ENCODE peak calls at places on chromosomes 3 and 15, in four cellular contexts. U, R, S and Q are unnamed samples.
A peak's percentile ranks its signal among the peaks of the same experiment; 100 is the strongest.

GRCh38 chr15:68328485-68328884 is 50.9 kb downstream of the FEM1B start:
- DNase-seq in S (no peak), U (no peak), R (no peak), Q (no peak)

GRCh38 chr3:189806171-189806951 is 175.2 kb downstream of the TP63 start:
- DNase-seq in S (no peak), U (no peak), R (no peak), Q (no peak)

GRCh38 chr15:75177360-75178071 is 24.2 kb upstream of the C15orf39 start:
- DNase-seq in R (no peak), S (no peak), U (no peak), Q (no peak)

GRCh38 chr3:196397941-196398340 is 34.3 kb downstream of the UBXN7 start:
- DNase-seq in U (no peak), S (no peak), R (no peak), Q (no peak)

GRCh38 chr3:53534996-53535395 is 40.6 kb downstream of the CACNA1D start:
- DNase-seq in U (no peak), R (no peak), S (no peak), Q (no peak)

GRCh38 chr15:58469432-58470353 is 37.9 kb downstream of the LIPC start:
- DNase-seq in S (no peak), U (peak; percentile 93), R (no peak), Q (no peak)

GRCh38 chr3:89335693-89336092 is 228.3 kb downstream of the EPHA3 start:
- DNase-seq in U (no peak), R (no peak), S (no peak), Q (no peak)

GRCh38 chr15:47811160-47811559 is 93.9 kb downstream of the SEMA6D start:
- DNase-seq in S (no peak), R (no peak), U (no peak), Q (no peak)

GRCh38 chr15:40769310-40770146 is at the start of gene C15orf62:
- DNase-seq in U (no peak), S (peak; percentile 75), R (peak; percentile 71), Q (no peak)

GRCh38 chr15:31465083-31465955 is 138.7 kb downstream of the KLF13 start:
- DNase-seq in R (no peak), U (no peak), S (no peak), Q (no peak)

GRCh38 chr15:71940004-71940588 is 129.7 kb downstream of the NR2E3 start:
- DNase-seq in U (no peak), R (no peak), S (no peak), Q (no peak)

GRCh38 chr3:187016639-187017345 is 86.5 kb downstream of the ST6GAL1 start:
- DNase-seq in S (no peak), U (no peak), R (no peak), Q (no peak)

DNA sequence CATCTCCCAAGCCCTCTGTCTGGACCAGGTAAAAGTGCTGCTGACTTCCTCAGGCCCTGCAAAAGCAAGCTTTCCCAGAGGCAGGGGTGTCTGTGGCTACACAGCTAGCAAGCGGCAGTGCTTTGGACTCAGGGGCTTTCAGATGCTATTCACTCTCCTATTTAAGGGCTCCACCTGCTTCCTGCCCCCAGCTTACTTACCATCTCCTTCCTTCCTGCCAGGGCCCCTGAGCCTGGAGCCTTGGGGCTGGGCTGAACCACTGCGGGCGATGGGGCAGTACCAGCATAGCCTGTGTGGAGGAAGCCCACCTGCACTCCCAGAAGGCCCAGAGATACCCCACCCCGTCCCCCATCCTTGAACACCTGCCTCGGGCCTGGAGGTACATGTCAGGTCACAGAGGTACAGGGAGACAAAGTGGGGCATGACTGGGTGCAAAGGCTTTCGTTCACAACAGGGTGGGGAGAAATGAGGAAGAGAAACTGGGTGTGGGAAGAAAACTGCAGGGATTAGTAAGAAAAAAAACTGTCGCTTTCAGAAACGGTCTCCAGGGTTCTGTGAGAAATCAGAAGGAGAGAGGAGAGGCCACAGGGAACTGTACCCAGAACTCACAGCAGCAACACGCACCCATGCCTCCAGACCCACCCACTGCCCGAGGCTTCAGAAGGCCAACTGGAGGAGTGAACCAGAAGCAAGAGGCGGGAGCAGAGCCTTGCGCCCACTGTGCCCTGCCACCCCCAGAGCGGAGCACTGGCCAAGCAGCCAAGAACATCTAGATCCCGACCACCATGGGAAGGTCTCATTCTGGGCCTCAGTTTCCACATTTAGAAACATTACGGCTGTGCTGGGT is 49.5 kb downstream of the CCDC12 start:
- DNase-seq in S (peak; percentile 43), U (no peak), R (peak; percentile 40), Q (no peak)
- H3K4me3 ChIP-seq in S (no peak overlapping the region), U (no peak overlapping the region), R (no peak overlapping the region), Q (no peak overlapping the region)

GRCh38 chr3:119597548-119598288 is at the start of gene PLA1A:
- DNase-seq in R (no peak), S (no peak), U (no peak), Q (no peak)
- H3K4me3 ChIP-seq in R (no peak within 1 kb of the TSS), S (no peak within 1 kb of the TSS), U (no peak within 1 kb of the TSS), Q (no peak within 1 kb of the TSS)

GRCh38 chr3:183578179-183578578 is 22.7 kb upstream of the KLHL6 start:
- DNase-seq in R (no peak), S (no peak), U (no peak), Q (no peak)
- H3K4me3 ChIP-seq in R (no peak overlapping the region), S (no peak overlapping the region), U (no peak overlapping the region), Q (no peak overlapping the region)

GRCh38 chr3:42702982-42703694 is 540 bp upstream of the HHATL start:
- DNase-seq in U (no peak), R (peak; percentile 24), S (no peak), Q (no peak)
- H3K4me3 ChIP-seq in U (no peak overlapping the region), R (no peak overlapping the region), S (no peak overlapping the region), Q (no peak overlapping the region)

DNA sequence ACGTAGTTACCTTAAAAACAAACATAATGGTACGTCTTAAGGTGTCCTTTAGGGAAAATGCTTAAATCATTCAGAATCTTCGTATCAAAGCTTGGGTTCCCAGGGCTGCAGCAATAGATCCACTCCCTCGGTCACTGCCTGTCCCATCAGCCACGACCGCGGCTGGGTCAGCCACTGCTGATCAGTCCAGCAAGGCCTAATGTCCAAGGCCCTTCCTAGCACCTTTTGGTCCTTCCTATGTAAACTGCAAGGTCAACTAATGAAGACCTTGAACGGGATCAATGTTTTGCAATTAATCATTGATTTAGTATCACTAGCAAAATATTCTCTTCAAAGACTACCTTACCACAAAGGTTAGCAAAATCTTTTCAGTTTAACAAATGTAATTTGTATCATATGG is 122.2 kb upstream of the IGF1R start:
- DNase-seq in R (no peak), S (no peak), U (no peak), Q (no peak)
- H3K4me3 ChIP-seq in R (no peak overlapping the region), S (no peak overlapping the region), U (no peak overlapping the region), Q (no peak overlapping the region)

GRCh38 chr3:194688946-194689345 is 3.3 kb downstream of the FAM43A start:
- DNase-seq in U (no peak), R (no peak), S (no peak), Q (no peak)

GRCh38 chr3:194688207-194688711 is 2.6 kb downstream of the FAM43A start:
- DNase-seq in S (peak; percentile 58), R (no peak), U (no peak), Q (no peak)

GRCh38 chr3:194686414-194686815 is 732 bp downstream of the FAM43A start:
- DNase-seq in S (no peak), U (no peak), R (no peak), Q (no peak)

GRCh38 chr3:194686816-194687637 is 1.3 kb downstream of the FAM43A start:
- DNase-seq in S (peak; percentile 55), U (no peak), R (no peak), Q (no peak)

DNA sequence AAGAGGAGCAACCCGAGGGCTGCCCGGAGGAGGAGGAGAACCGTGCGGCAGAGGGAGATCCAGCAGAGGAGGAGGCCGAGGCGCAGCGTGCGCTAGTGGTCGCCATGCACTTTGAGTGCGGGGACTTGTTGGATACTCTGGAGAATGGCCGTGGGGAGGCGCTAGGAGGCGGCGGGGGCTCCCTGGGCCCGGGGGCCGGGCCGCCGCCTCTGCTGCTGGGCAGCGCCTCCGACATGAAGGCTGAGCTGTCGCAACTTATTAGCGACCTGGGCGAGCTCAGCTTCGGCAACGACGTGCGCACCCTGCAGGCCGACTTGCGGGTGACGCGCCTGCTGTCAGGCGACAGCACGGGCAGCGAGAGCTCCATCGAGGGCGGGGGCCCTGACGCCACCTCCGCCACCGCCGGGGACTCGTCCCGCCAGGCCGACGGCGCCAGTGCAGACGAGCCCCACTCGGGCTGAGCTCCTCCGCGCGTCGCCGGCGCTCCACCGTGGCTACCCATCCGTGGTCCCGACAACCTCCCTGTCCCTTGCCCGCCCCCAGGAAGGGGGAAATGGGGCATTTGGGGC is 2.0 kb downstream of the FAM43A start:
- DNase-seq in U (no peak), S (peak; percentile 87), R (no peak), Q (no peak)
- H3K4me3 ChIP-seq in U (peak overlapping the region; percentile 71), S (peak overlapping the region; percentile 78), R (peak overlapping the region; percentile 72), Q (peak overlapping the region; percentile 87)

GRCh38 chr15:83928392-83928734 is 274.4 kb downstream of the ADAMTSL3 start:
- DNase-seq in S (no peak), U (no peak), R (no peak), Q (no peak)
- H3K4me3 ChIP-seq in S (no peak overlapping the region), U (no peak overlapping the region), R (no peak overlapping the region), Q (no peak overlapping the region)